ENCODE peak calls at places on chromosomes 2 and 18, in four cellular contexts. D is pancreas, H is tibial nerve, M is brain microvascular endothelial cell. Q is an unnamed sample.

GRCh38 chr2:172484253-172484652 is 56.9 kb downstream of the ITGA6 start:
- DNase-seq in M (no peak), H (no peak), D (no peak), Q (no peak)

GRCh38 chr2:113138428-113139322 is 11.3 kb downstream of the IL1RN start:
- DNase-seq in H (no peak), M (peak; percentile 66), D (peak; percentile 73), Q (no peak)

GRCh38 chr2:41994177-41994576 is 53.6 kb upstream of the PKDCC start:
- DNase-seq in M (peak; percentile 20), D (no peak), H (no peak), Q (no peak)

GRCh38 chr2:15811367-15811766 is 129.0 kb upstream of the MYCN start:
- DNase-seq in H (no peak), M (no peak), D (no peak), Q (no peak)

GRCh38 chr18:446941-447560 is 53.5 kb downstream of the COLEC12 start:
- DNase-seq in D (no peak), M (peak; percentile 43), H (no peak), Q (no peak)

GRCh38 chr2:74887961-74888670 is 54.2 kb downstream of the HK2 start:
- DNase-seq in D (no peak), M (peak; percentile 21), H (no peak), Q (no peak)

GRCh38 chr18:45667056-45667455 is 51.8 kb downstream of the SLC14A2 start:
- DNase-seq in D (no peak), M (no peak), H (no peak), Q (no peak)

GRCh38 chr2:120227111-120227991 is 4.2 kb upstream of the TMEM185B start:
- DNase-seq in H (no peak), M (no peak), D (no peak), Q (no peak)

GRCh38 chr2:97747716-97748115 is 34.3 kb downstream of the ZAP70 start:
- DNase-seq in D (no peak), M (no peak), H (no peak), Q (peak; percentile 56)

GRCh38 chr2:172829229-172829628 is 93.6 kb downstream of the RAPGEF4 start:
- DNase-seq in M (peak; percentile 95), D (no peak), H (no peak), Q (no peak)

GRCh38 chr2:66021296-66021695 is 413.6 kb upstream of the MEIS1 start:
- DNase-seq in H (no peak), M (no peak), D (no peak), Q (no peak)

GRCh38 chr2:39059366-39059952 is 61.4 kb downstream of the SOS1 start:
- DNase-seq in D (no peak), M (no peak), H (no peak), Q (no peak)

GRCh38 chr2:71603311-71603794 is 150.0 kb downstream of the DYSF start:
- DNase-seq in M (no peak), H (peak; percentile 11), D (no peak), Q (peak; percentile 14)

GRCh38 chr18:21701621-21702020 is 3.0 kb downstream of the ABHD3 start:
- DNase-seq in H (no peak), D (no peak), M (no peak), Q (no peak)

GRCh38 chr2:171830039-171830438 is 64.0 kb downstream of the SLC25A12 start:
- DNase-seq in D (no peak), M (no peak), H (no peak), Q (no peak)

GRCh38 chr2:215760526-215760925 is 252.8 kb downstream of the MREG start:
- DNase-seq in M (no peak), H (no peak), D (no peak), Q (no peak)

GRCh38 chr2:20352230-20353216 is 1.9 kb upstream of the PUM2 start:
- DNase-seq in D (no peak), H (no peak), M (no peak), Q (no peak)

GRCh38 chr2:71922091-71922490 is 225.6 kb downstream of the CYP26B1 start:
- DNase-seq in M (no peak), D (peak; percentile 12), H (no peak), Q (no peak)

GRCh38 chr2:28956415-28956826 is 24.7 kb upstream of the TOGARAM2 start:
- DNase-seq in H (no peak), D (no peak), M (peak; percentile 53), Q (peak; percentile 38)

GRCh38 chr18:77114070-77114563 is 18.5 kb downstream of the MBP start:
- DNase-seq in H (no peak), D (no peak), M (no peak), Q (no peak)
- H3K27ac ChIP-seq in H (peak overlapping the region; percentile 81), D (peak overlapping the region; percentile 95), M (peak overlapping the region; percentile 97), Q (no peak overlapping the region)

GRCh38 chr2:207766697-207767460 is 2.8 kb downstream of the FZD5 start:
- DNase-seq in D (peak; percentile 43), M (no peak), H (no peak), Q (no peak)

GRCh38 chr2:207765960-207766582 is 3.6 kb downstream of the FZD5 start:
- DNase-seq in M (no peak), D (no peak), H (no peak), Q (no peak)

GRCh38 chr2:207768168-207768890 is 1.4 kb downstream of the FZD5 start:
- DNase-seq in H (peak; percentile 16), M (no peak), D (peak; percentile 58), Q (no peak)

GRCh38 chr2:207768891-207769596 is 662 bp downstream of the FZD5 start:
- DNase-seq in H (peak; percentile 18), M (no peak), D (peak; percentile 47), Q (no peak)

GRCh38 chr2:207767461-207768167 is 2.1 kb downstream of the FZD5 start:
- DNase-seq in H (peak; percentile 14), M (no peak), D (peak; percentile 38), Q (peak; percentile 15)
- TF ChIP-seq CTCF in H (peak; percentile 14), M (peak; percentile 57), D (no peak), Q (no peak)

GRCh38 chr2:673615-674318 is 3.4 kb downstream of the TMEM18 start:
- DNase-seq in M (peak; percentile 47), H (no peak), D (no peak), Q (no peak)

GRCh38 chr2:674319-674985 is 2.8 kb downstream of the TMEM18 start:
- DNase-seq in M (peak; percentile 17), D (no peak), H (no peak), Q (no peak)

GRCh38 chr2:675982-676646 is 1.1 kb downstream of the TMEM18 start:
- DNase-seq in M (peak; percentile 88), D (peak; percentile 60), H (no peak), Q (peak; percentile 71)

GRCh38 chr2:675460-675859 is 1.7 kb downstream of the TMEM18 start:
- DNase-seq in H (no peak), D (no peak), M (no peak), Q (no peak)

DNA sequence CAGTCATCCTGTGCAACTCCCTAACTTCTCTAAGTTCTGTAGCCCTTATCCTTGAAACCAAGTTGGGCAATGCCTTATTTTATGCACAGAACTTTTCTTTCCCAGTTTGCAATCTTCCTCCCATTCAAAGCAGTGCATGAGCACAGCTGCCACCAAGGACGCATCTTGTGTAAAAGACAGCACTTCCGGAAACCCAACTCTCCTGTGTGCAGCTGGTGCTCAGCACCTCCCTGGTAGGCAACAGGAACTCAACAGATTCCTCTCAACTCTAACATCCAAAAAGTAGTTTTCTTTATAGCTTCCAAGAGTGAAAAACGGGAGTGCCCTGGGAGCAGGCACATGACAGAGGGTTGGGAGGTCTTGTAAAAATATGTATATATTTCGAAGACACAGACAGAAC is 2.2 kb downstream of the TMEM18 start:
- DNase-seq in H (no peak), D (no peak), M (no peak), Q (no peak)
- H3K27ac ChIP-seq in H (no peak overlapping the region), D (no peak overlapping the region), M (no peak overlapping the region), Q (no peak overlapping the region)

GRCh38 chr18:26547302-26548143 is 830 bp downstream of the KCTD1 start:
- DNase-seq in M (peak; percentile 65), H (peak; percentile 66), D (peak; percentile 72), Q (peak; percentile 76)
- TF ChIP-seq CTCF in M (peak; percentile 74), H (peak; percentile 29), D (no peak), Q (peak; percentile 55)

DNA sequence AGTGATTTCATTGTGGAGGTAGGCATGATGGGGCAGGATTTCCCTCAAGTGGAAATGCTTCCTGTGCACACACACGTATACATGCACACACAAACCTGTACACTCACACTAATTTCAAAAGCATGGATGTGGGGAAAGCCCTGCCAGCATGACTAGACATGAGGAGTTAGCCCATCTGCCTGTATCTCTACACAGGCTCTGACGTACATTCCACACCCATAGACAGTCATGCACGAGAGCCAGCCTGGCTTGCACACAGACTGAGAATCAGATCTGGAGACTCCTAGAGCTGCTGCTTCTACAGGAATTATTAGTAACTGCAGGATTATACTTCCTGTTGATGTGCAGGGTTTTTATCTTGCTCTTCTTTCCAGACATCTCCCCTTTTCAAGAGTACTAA is 27.3 kb upstream of the NFU1 start:
- DNase-seq in M (peak; percentile 74), D (no peak), H (no peak), Q (no peak)
- H3K27ac ChIP-seq in M (peak overlapping the region; percentile 12), D (no peak overlapping the region), H (no peak overlapping the region), Q (no peak overlapping the region)

GRCh38 chr18:48181857-48182430 is 227.2 kb downstream of the ZBTB7C start:
- DNase-seq in H (no peak), D (no peak), M (no peak), Q (no peak)
- TF ChIP-seq CTCF in H (no peak), D (no peak), M (no peak), Q (no peak)

Q was measured in dorsolateral prefrontal cortex.